ENCODE peak calls at places on chromosomes 13 and 19, in seven cellular contexts. One of them, this sample, is unnamed.

GRCh38 chr13:31944262-31945160 is 87.1 kb upstream of the FRY start:
- DNase-seq in occipital lobe: no peak
- DNase-seq in EL: no peak
- DNase-seq in HS-5: no peak
- DNase-seq in astrocyte: no peak
- DNase-seq in body of pancreas: no peak
- DNase-seq in NCI-H1417: peak
- DNase-seq in this sample: no peak

GRCh38 chr19:28150129-28150528 is 1062.8 kb downstream of the UQCRFS1 start:
- DNase-seq in EL: no peak
- DNase-seq in NCI-H1417: no peak
- DNase-seq in HS-5: no peak
- DNase-seq in occipital lobe: no peak
- DNase-seq in astrocyte: no peak
- DNase-seq in body of pancreas: no peak
- DNase-seq in this sample: no peak

GRCh38 chr13:49220035-49220855 is at the start of gene MLNR:
- DNase-seq in body of pancreas: peak
- DNase-seq in HS-5: no peak
- DNase-seq in occipital lobe: no peak
- DNase-seq in NCI-H1417: no peak
- DNase-seq in EL: no peak
- DNase-seq in astrocyte: peak
- DNase-seq in this sample: no peak

GRCh38 chr19:682678-683320 is 6.6 kb downstream of the FSTL3 start:
- DNase-seq in occipital lobe: no peak
- DNase-seq in EL: no peak
- DNase-seq in astrocyte: no peak
- DNase-seq in body of pancreas: no peak
- DNase-seq in HS-5: no peak
- DNase-seq in NCI-H1417: no peak
- DNase-seq in this sample: no peak

GRCh38 chr13:109180905-109181425 is 551.6 kb downstream of the MYO16 start:
- DNase-seq in occipital lobe: no peak
- DNase-seq in NCI-H1417: no peak
- DNase-seq in HS-5: peak
- DNase-seq in body of pancreas: no peak
- DNase-seq in astrocyte: peak
- DNase-seq in EL: peak
- DNase-seq in this sample: no peak

GRCh38 chr13:44398606-44399005 is 25.0 kb downstream of the SERP2 start:
- DNase-seq in NCI-H1417: no peak
- DNase-seq in occipital lobe: no peak
- DNase-seq in HS-5: no peak
- DNase-seq in EL: no peak
- DNase-seq in astrocyte: no peak
- DNase-seq in body of pancreas: no peak
- DNase-seq in this sample: no peak

GRCh38 chr19:46970815-46971214 is 48.8 kb upstream of the NPAS1 start:
- DNase-seq in occipital lobe: no peak
- DNase-seq in HS-5: peak
- DNase-seq in astrocyte: peak
- DNase-seq in NCI-H1417: no peak
- DNase-seq in EL: peak
- DNase-seq in body of pancreas: no peak
- DNase-seq in this sample: no peak

GRCh38 chr13:33927315-33927714 is 109.4 kb downstream of the RFC3 start:
- DNase-seq in EL: peak
- DNase-seq in astrocyte: peak
- DNase-seq in NCI-H1417: no peak
- DNase-seq in occipital lobe: no peak
- DNase-seq in body of pancreas: no peak
- DNase-seq in HS-5: no peak
- DNase-seq in this sample: no peak

GRCh38 chr19:39265321-39265916 is 2.8 kb upstream of the IFNL2 start:
- DNase-seq in EL: no peak
- DNase-seq in body of pancreas: no peak
- DNase-seq in NCI-H1417: peak
- DNase-seq in HS-5: no peak
- DNase-seq in occipital lobe: no peak
- DNase-seq in astrocyte: no peak
- DNase-seq in this sample: no peak

GRCh38 chr19:16605552-16605951 is 22.5 kb downstream of the MED26 start:
- DNase-seq in occipital lobe: no peak
- DNase-seq in EL: no peak
- DNase-seq in NCI-H1417: no peak
- DNase-seq in HS-5: no peak
- DNase-seq in body of pancreas: no peak
- DNase-seq in astrocyte: no peak
- DNase-seq in this sample: no peak

GRCh38 chr13:27619711-27620376 is 485 bp downstream of the LNX2 start:
- DNase-seq in HS-5: no peak
- DNase-seq in astrocyte: peak
- DNase-seq in EL: peak
- DNase-seq in NCI-H1417: peak
- DNase-seq in occipital lobe: peak
- DNase-seq in body of pancreas: no peak
- DNase-seq in this sample: peak

GRCh38 chr19:2253106-2254051 is 2.8 kb downstream of the JSRP1 start:
- DNase-seq in occipital lobe: no peak
- DNase-seq in EL: no peak
- DNase-seq in HS-5: no peak
- DNase-seq in astrocyte: no peak
- DNase-seq in body of pancreas: no peak
- DNase-seq in NCI-H1417: no peak
- DNase-seq in this sample: no peak

GRCh38 chr19:48635966-48636858 is 967 bp downstream of the DBP start:
- DNase-seq in astrocyte: no peak
- DNase-seq in body of pancreas: no peak
- DNase-seq in NCI-H1417: peak
- DNase-seq in EL: peak
- DNase-seq in HS-5: no peak
- DNase-seq in occipital lobe: no peak
- DNase-seq in this sample: peak

GRCh38 chr19:35202722-35203674 is 25.5 kb downstream of the FAM187B start:
- DNase-seq in astrocyte: no peak
- DNase-seq in NCI-H1417: no peak
- DNase-seq in occipital lobe: no peak
- DNase-seq in EL: no peak
- DNase-seq in HS-5: no peak
- DNase-seq in body of pancreas: no peak
- DNase-seq in this sample: peak

GRCh38 chr19:38298841-38299680 is 5.0 kb upstream of the C19orf33 start:
- DNase-seq in EL: no peak
- DNase-seq in occipital lobe: no peak
- DNase-seq in NCI-H1417: no peak
- DNase-seq in body of pancreas: no peak
- DNase-seq in astrocyte: no peak
- DNase-seq in HS-5: no peak
- DNase-seq in this sample: no peak

GRCh38 chr19:2207991-2208860 is 27.9 kb downstream of the PLEKHJ1 start:
- DNase-seq in body of pancreas: peak
- DNase-seq in NCI-H1417: peak
- DNase-seq in HS-5: peak
- DNase-seq in EL: peak
- DNase-seq in astrocyte: peak
- DNase-seq in occipital lobe: no peak
- DNase-seq in this sample: no peak

GRCh38 chr13:21752501-21752900 is 81.6 kb downstream of the FGF9 start:
- DNase-seq in astrocyte: no peak
- DNase-seq in occipital lobe: no peak
- DNase-seq in body of pancreas: no peak
- DNase-seq in HS-5: no peak
- DNase-seq in NCI-H1417: no peak
- DNase-seq in EL: no peak
- DNase-seq in this sample: no peak

GRCh38 chr13:109162248-109163051 is 533.0 kb downstream of the MYO16 start:
- DNase-seq in HS-5: no peak
- DNase-seq in NCI-H1417: no peak
- DNase-seq in EL: no peak
- DNase-seq in astrocyte: no peak
- DNase-seq in body of pancreas: peak
- DNase-seq in occipital lobe: no peak
- DNase-seq in this sample: no peak

GRCh38 chr19:10074153-10074552 is 12.0 kb upstream of the SHFL start:
- DNase-seq in HS-5: no peak
- DNase-seq in NCI-H1417: peak
- DNase-seq in occipital lobe: no peak
- DNase-seq in body of pancreas: no peak
- DNase-seq in astrocyte: no peak
- DNase-seq in EL: peak
- DNase-seq in this sample: no peak

GRCh38 chr19:35931161-35931873 is 4.9 kb upstream of the LRFN3 start:
- DNase-seq in HS-5: peak
- DNase-seq in EL: peak
- DNase-seq in body of pancreas: peak
- DNase-seq in occipital lobe: peak
- DNase-seq in astrocyte: peak
- DNase-seq in NCI-H1417: peak
- DNase-seq in this sample: peak

GRCh38 chr19:55647732-55648656 is at the start of gene CCDC106:
- DNase-seq in astrocyte: peak
- DNase-seq in occipital lobe: peak
- DNase-seq in body of pancreas: peak
- DNase-seq in NCI-H1417: peak
- DNase-seq in HS-5: no peak
- DNase-seq in EL: peak
- DNase-seq in this sample: peak

GRCh38 chr13:93875527-93875926 is 604.0 kb downstream of the DCT start:
- DNase-seq in occipital lobe: no peak
- DNase-seq in astrocyte: peak
- DNase-seq in body of pancreas: no peak
- DNase-seq in NCI-H1417: peak
- DNase-seq in EL: peak
- DNase-seq in HS-5: no peak
- DNase-seq in this sample: no peak

GRCh38 chr19:850221-850978 is 1.7 kb upstream of the ELANE start:
- DNase-seq in EL: peak
- DNase-seq in occipital lobe: no peak
- DNase-seq in NCI-H1417: peak
- DNase-seq in body of pancreas: peak
- DNase-seq in HS-5: no peak
- DNase-seq in astrocyte: peak
- DNase-seq in this sample: peak

GRCh38 chr19:12159773-12160414 is 3.0 kb upstream of the ZNF136 start:
- DNase-seq in astrocyte: no peak
- DNase-seq in HS-5: no peak
- DNase-seq in body of pancreas: no peak
- DNase-seq in NCI-H1417: no peak
- DNase-seq in occipital lobe: no peak
- DNase-seq in EL: no peak
- DNase-seq in this sample: no peak

GRCh38 chr13:34066344-34066743 is 248.4 kb downstream of the RFC3 start:
- DNase-seq in astrocyte: no peak
- DNase-seq in EL: no peak
- DNase-seq in NCI-H1417: no peak
- DNase-seq in body of pancreas: no peak
- DNase-seq in HS-5: no peak
- DNase-seq in occipital lobe: no peak
- DNase-seq in this sample: no peak

GRCh38 chr13:29758591-29759114 is 91.8 kb downstream of the UBL3 start:
- DNase-seq in occipital lobe: no peak
- DNase-seq in astrocyte: no peak
- DNase-seq in HS-5: no peak
- DNase-seq in NCI-H1417: no peak
- DNase-seq in EL: peak
- DNase-seq in body of pancreas: peak
- DNase-seq in this sample: no peak

GRCh38 chr13:110337287-110337686 is 30.2 kb downstream of the COL4A2 start:
- DNase-seq in occipital lobe: no peak
- DNase-seq in body of pancreas: no peak
- DNase-seq in EL: no peak
- DNase-seq in NCI-H1417: no peak
- DNase-seq in HS-5: no peak
- DNase-seq in astrocyte: no peak
- DNase-seq in this sample: no peak

GRCh38 chr13:110856941-110857835 is 57.7 kb downstream of the ANKRD10 start:
- DNase-seq in HS-5: no peak
- DNase-seq in astrocyte: no peak
- DNase-seq in EL: no peak
- DNase-seq in NCI-H1417: no peak
- DNase-seq in body of pancreas: no peak
- DNase-seq in occipital lobe: no peak
- DNase-seq in this sample: no peak

GRCh38 chr19:33100894-33101644 is 20.1 kb downstream of the GPATCH1 start:
- DNase-seq in EL: no peak
- DNase-seq in HS-5: no peak
- DNase-seq in astrocyte: no peak
- DNase-seq in occipital lobe: no peak
- DNase-seq in body of pancreas: no peak
- DNase-seq in NCI-H1417: no peak
- DNase-seq in this sample: no peak

GRCh38 chr13:114303700-114304327 is 10.5 kb upstream of the CHAMP1 start:
- DNase-seq in astrocyte: no peak
- DNase-seq in body of pancreas: peak
- DNase-seq in occipital lobe: no peak
- DNase-seq in HS-5: no peak
- DNase-seq in NCI-H1417: no peak
- DNase-seq in EL: no peak
- DNase-seq in this sample: no peak

GRCh38 chr13:111480976-111481375 is 160.5 kb downstream of the TEX29 start:
- DNase-seq in body of pancreas: peak
- DNase-seq in astrocyte: no peak
- DNase-seq in EL: no peak
- DNase-seq in HS-5: no peak
- DNase-seq in NCI-H1417: peak
- DNase-seq in occipital lobe: no peak
- DNase-seq in this sample: peak

GRCh38 chr19:51207747-51208146 is 17.1 kb upstream of the CD33 start:
- DNase-seq in EL: no peak
- DNase-seq in astrocyte: no peak
- DNase-seq in occipital lobe: no peak
- DNase-seq in body of pancreas: no peak
- DNase-seq in HS-5: no peak
- DNase-seq in NCI-H1417: no peak
- DNase-seq in this sample: no peak

GRCh38 chr13:93262729-93263128 is 36.1 kb downstream of the GPC6 start:
- DNase-seq in astrocyte: peak
- DNase-seq in occipital lobe: no peak
- DNase-seq in HS-5: peak
- DNase-seq in EL: peak
- DNase-seq in body of pancreas: no peak
- DNase-seq in NCI-H1417: no peak
- DNase-seq in this sample: no peak

This sample was measured in ureter.